ENCODE peak calls at places on chromosome X, in four cellular contexts. Z, Q, E and W are unnamed samples. For H3K9me3 and H3K36me3, the result is how much of the 10 kb centered on the place peaks cover.

GRCh38 chrX:16822723-16823122 is 36.5 kb downstream of the TXLNG start:
- DNase-seq in Z (no peak), Q (peak), E (peak), W (no peak)

GRCh38 chrX:132181364-132181763 is 37.9 kb downstream of the RAP2C start:
- DNase-seq in Z (no peak), Q (no peak), E (no peak), W (no peak)

GRCh38 chrX:49183701-49184281 is 2.4 kb downstream of the PRICKLE3 start:
- DNase-seq in Z (no peak), Q (no peak), E (no peak), W (no peak)

GRCh38 chrX:115665122-115665521 is 104.1 kb downstream of the PLS3 start:
- DNase-seq in Z (no peak), Q (no peak), E (no peak), W (no peak)

GRCh38 chrX:136067097-136067496 is 80.2 kb upstream of the FHL1 start:
- DNase-seq in Z (no peak), Q (no peak), E (no peak), W (no peak)

GRCh38 chrX:110188701-110189558 is 129.0 kb downstream of the AMMECR1 start:
- DNase-seq in Z (no peak), Q (peak), E (no peak), W (no peak)

GRCh38 chrX:135521405-135522131 is 1.1 kb downstream of the INTS6L start:
- DNase-seq in Z (peak), Q (peak), E (peak), W (peak)

GRCh38 chrX:136580316-136580715 is 48.3 kb downstream of the VGLL1 start:
- DNase-seq in Z (no peak), Q (no peak), E (no peak), W (no peak)

GRCh38 chrX:31603411-31604120 is 531.7 kb upstream of the FTHL17 start:
- DNase-seq in Z (no peak), Q (peak), E (peak), W (no peak)

GRCh38 chrX:107571296-107571998 is 56.9 kb upstream of the PRPS1 start:
- DNase-seq in Z (no peak), Q (peak), E (peak), W (no peak)

GRCh38 chrX:50432760-50433377 is 37.8 kb downstream of the DGKK start:
- DNase-seq in Z (no peak), Q (no peak), E (no peak), W (no peak)

GRCh38 chrX:108198420-108198819 is 106.8 kb downstream of the ATG4A start:
- DNase-seq in Z (no peak), Q (no peak), E (peak), W (no peak)

GRCh38 chrX:153571159-153571908 is 27.6 kb downstream of the CCNQ start:
- DNase-seq in Z (no peak), Q (no peak), E (no peak), W (no peak)

GRCh38 chrX:24647257-24648058 is at the start of gene PCYT1B:
- DNase-seq in Z (peak), Q (peak), E (peak), W (peak)

GRCh38 chrX:24298191-24298590 is 15.7 kb downstream of the SUPT20HL2 start:
- DNase-seq in Z (no peak), Q (peak), E (no peak), W (no peak)

GRCh38 chrX:129139837-129140679 is 383.2 kb downstream of the SMARCA1 start:
- DNase-seq in Z (no peak), Q (no peak), E (no peak), W (no peak)

GRCh38 chrX:3290561-3290960 is 55.9 kb downstream of the MXRA5 start:
- DNase-seq in Z (no peak), Q (no peak), E (no peak), W (no peak)

GRCh38 chrX:16445166-16445752 is 204.7 kb upstream of the S100G start:
- DNase-seq in Z (peak), Q (peak), E (peak), W (peak)

GRCh38 chrX:46381630-46382029 is 163.6 kb downstream of the ZNF674 start:
- DNase-seq in Z (peak), Q (peak), E (peak), W (no peak)

GRCh38 chrX:31555506-31555905 is 483.7 kb upstream of the FTHL17 start:
- DNase-seq in Z (no peak), Q (no peak), E (peak), W (no peak)

GRCh38 chrX:52352551-52352950 is 16.3 kb upstream of the XAGE2 start:
- DNase-seq in Z (no peak), Q (no peak), E (no peak), W (no peak)

GRCh38 chrX:119391279-119391678 is 7.9 kb upstream of the SLC25A43 start:
- DNase-seq in Z (no peak), Q (peak), E (peak), W (no peak)

GRCh38 chrX:112967903-112968302 is 127.3 kb upstream of the AMOT start:
- DNase-seq in Z (no peak), Q (no peak), E (no peak), W (no peak)

GRCh38 chrX:80229626-80230025 is 190.6 kb upstream of the TENT5D start:
- DNase-seq in Z (no peak), Q (no peak), E (no peak), W (no peak)

GRCh38 chrX:111914398-111915092 is 38.6 kb downstream of the TRPC5OS start:
- DNase-seq in Z (no peak), Q (no peak), E (no peak), W (no peak)

GRCh38 chrX:109911046-109911445 is 91.9 kb upstream of the TMEM164 start:
- DNase-seq in Z (no peak), Q (peak), E (peak), W (no peak)

GRCh38 chrX:45980726-45981125 is 564.5 kb downstream of the ZNF674 start:
- DNase-seq in Z (no peak), Q (no peak), E (peak), W (no peak)

GRCh38 chrX:112818114-112819012 is 22.3 kb downstream of the AMOT start:
- DNase-seq in Z (no peak), Q (no peak), E (no peak), W (no peak)

GRCh38 chrX:54920610-54921426 is at the start of gene TRO:
- DNase-seq in Z (no peak), Q (no peak), E (peak), W (no peak)

GRCh38 chrX:41935827-41936226 is 12.5 kb upstream of the CASK start:
- DNase-seq in Z (no peak), Q (no peak), E (no peak), W (no peak)

GRCh38 chrX:107673933-107674479 is 45.7 kb downstream of the PRPS1 start:
- DNase-seq in Z (peak), Q (peak), E (peak), W (peak)

GRCh38 chrX:45852884-45853283 is 652.2 kb upstream of the DIPK2B start:
- DNase-seq in Z (no peak), Q (no peak), E (no peak), W (no peak)

GRCh38 chrX:66021758-66022741 is 17.8 kb downstream of the VSIG4 start:
- DNase-seq in Z (no peak), Q (no peak), E (no peak), W (no peak)

GRCh38 chrX:155048997-155049619 is 21.8 kb downstream of the CMC4 start:
- DNase-seq in Z (no peak), Q (peak), E (peak), W (no peak)

GRCh38 chrX:72048515-72049455 is 82.9 kb downstream of the RTL5 start:
- DNase-seq in Z (no peak), Q (no peak), E (no peak), W (no peak)

GRCh38 chrX:41827886-41828285 is 95.5 kb downstream of the CASK start:
- DNase-seq in Z (no peak), Q (no peak), E (no peak), W (no peak)

GRCh38 chrX:68647156-68647957 is at the start of gene STARD8:
- DNase-seq in Z (peak), Q (peak), E (peak), W (no peak)
- H3K4me3 ChIP-seq in Z (peak), Q (peak), E (no peak), W (no peak)

GRCh38 chrX:68789966-68790365 is 38.9 kb upstream of the EFNB1 start:
- DNase-seq in Z (no peak), Q (no peak), E (no peak), W (no peak)

GRCh38 chrX:68792083-68792482 is 36.7 kb upstream of the EFNB1 start:
- DNase-seq in Z (no peak), Q (no peak), E (no peak), W (no peak)

GRCh38 chrX:68794486-68794885 is 34.3 kb upstream of the EFNB1 start:
- DNase-seq in Z (no peak), Q (no peak), E (no peak), W (no peak)

GRCh38 chrX:68795741-68796140 is 33.1 kb upstream of the EFNB1 start:
- DNase-seq in Z (no peak), Q (no peak), E (no peak), W (no peak)
- H3K9me3 ChIP-seq in Z (under half), Q (under half), E (under half), W (under half)

GRCh38 chrX:9940397-9940796 is 26.8 kb upstream of the CLDN34 start:
- DNase-seq in Z (no peak), Q (peak), E (peak), W (no peak)
- H3K36me3 ChIP-seq in Z (under half), Q (under half), E (under half), W (under half)

GRCh38 chrX:1205681-1206611 is 6.5 kb downstream of the CRLF2 start:
- DNase-seq in Z (peak), Q (peak), E (peak), W (peak)
- H3K4me3 ChIP-seq in Z (no peak), Q (no peak), E (peak), W (peak)

DNA sequence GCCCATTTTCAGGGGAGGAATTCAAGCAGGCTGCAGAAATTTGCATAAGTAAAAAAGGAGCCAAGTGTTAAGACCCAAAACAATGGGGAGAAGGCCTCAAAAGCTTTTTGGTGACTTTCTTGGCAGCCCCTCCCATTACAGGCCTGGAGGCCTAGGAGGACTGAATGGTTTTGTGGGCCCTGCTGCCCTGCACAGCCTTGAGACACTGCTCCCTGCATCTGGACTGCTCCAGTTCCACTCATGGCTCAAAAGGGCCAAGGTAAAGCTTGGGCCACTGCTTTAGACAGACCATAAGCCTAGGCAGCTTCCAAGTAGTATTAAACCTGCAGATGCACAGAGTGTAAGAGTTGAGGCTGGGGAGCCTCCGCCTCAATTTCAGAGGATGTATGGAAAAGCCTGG is 501.6 kb downstream of the MID1IP1 start:
- DNase-seq in Z (no peak), Q (no peak), E (no peak), W (no peak)
- H3K9me3 ChIP-seq in Z (under half), Q (under half), E (under half), W (under half)

DNA sequence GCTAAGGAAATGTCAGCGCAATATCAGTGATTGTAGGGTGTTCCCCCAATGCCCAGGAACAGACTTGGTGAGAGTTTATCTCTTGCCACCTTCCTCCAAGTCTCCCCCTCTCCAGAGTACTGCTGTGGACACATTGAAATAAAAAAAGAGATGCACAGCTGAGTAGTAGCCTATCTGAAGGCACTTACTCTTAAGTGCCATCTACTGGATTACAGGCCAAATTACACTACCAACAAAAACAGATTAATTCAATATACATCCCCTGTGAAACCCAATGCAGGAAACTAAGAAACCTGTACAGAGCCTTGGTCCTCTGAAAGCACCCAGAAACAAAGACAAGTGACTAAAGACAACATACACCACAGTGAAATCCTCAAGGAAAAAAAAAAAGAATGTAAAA is 460.3 kb downstream of the ZIC3 start:
- DNase-seq in Z (no peak), Q (no peak), E (no peak), W (no peak)
- H3K36me3 ChIP-seq in Z (under half), Q (under half), E (under half), W (under half)

DNA sequence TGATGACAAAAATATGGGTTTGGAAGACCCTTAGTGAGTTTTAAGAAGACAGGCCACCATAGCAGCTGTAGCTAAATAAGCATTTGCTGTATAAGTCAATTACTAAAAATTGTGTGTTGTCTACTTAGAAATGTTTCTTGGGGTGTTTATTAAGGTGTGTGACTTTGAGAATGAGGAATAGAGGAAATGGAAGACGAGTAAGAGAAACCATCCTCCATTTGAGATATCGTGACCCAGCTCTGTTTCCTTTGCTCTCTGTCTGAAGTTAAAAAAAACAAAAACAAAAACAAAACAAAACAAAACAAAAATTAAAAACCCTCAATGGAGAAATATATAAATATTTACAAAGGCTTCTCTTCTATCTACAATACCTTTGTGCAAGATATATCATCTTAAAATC is 41.7 kb upstream of the FAM9C start:
- DNase-seq in Z (no peak), Q (no peak), E (no peak), W (no peak)
- H3K4me3 ChIP-seq in Z (no peak), Q (no peak), E (no peak), W (peak)